ENCODE peak calls at places on chromosomes 5 and 9, in eight cellular contexts. H is fibroblast of lung, P is lower lobe of right lung, I is mammary epithelial cell, K is fibroblast of mammary gland, A is PC-3, J is retinal pigment epithelial cell, C is cardiac muscle cell. E is an unnamed sample.

GRCh38 chr5:175567954-175568353 is 89.6 kb downstream of the SFXN1 start:
- DNase-seq in P (no peak), H (no peak), C (no peak), J (no peak), K (no peak), I (no peak), A (no peak), E (no peak)

GRCh38 chr5:132473019-132473531 is 17.5 kb downstream of the IRF1 start:
- DNase-seq in A (no peak), K (no peak), H (no peak), I (no peak), P (no peak), J (no peak), C (no peak), E (no peak)

GRCh38 chr5:53971096-53971495 is 339.3 kb downstream of the ARL15 start:
- DNase-seq in I (no peak), J (no peak), P (no peak), C (no peak), H (peak; percentile 6), A (no peak), K (peak; percentile 61), E (no peak)

GRCh38 chr9:112861638-112862555 is 28.8 kb downstream of the SLC46A2 start:
- DNase-seq in H (peak; percentile 38), K (peak; percentile 49), P (peak; percentile 69), J (no peak), A (no peak), I (peak; percentile 50), C (no peak), E (no peak)

GRCh38 chr9:99109522-99109921 is 4.6 kb downstream of the TGFBR1 start:
- DNase-seq in P (no peak), J (no peak), I (no peak), H (peak; percentile 53), K (peak; percentile 85), A (no peak), C (no peak), E (no peak)

GRCh38 chr9:75087279-75087823 is 604 bp downstream of the NMRK1 start:
- DNase-seq in C (peak; percentile 17), P (no peak), J (no peak), H (peak; percentile 62), K (peak; percentile 49), I (peak; percentile 53), A (peak; percentile 31), E (no peak)

GRCh38 chr5:150562832-150563231 is 54.9 kb downstream of the NDST1 start:
- DNase-seq in J (no peak), I (peak; percentile 54), C (peak; percentile 48), A (peak; percentile 83), P (no peak), K (peak; percentile 74), H (peak; percentile 51), E (no peak)

GRCh38 chr5:2899311-2899710 is 147.8 kb upstream of the IRX2 start:
- DNase-seq in I (no peak), A (no peak), J (no peak), C (no peak), K (no peak), H (no peak), P (no peak), E (no peak)

GRCh38 chr9:126125577-126125976 is 201.1 kb upstream of the MVB12B start:
- DNase-seq in K (no peak), C (peak; percentile 18), J (no peak), I (no peak), P (no peak), H (no peak), A (peak; percentile 29), E (no peak)

GRCh38 chr5:20229286-20230005 is 241.4 kb upstream of the CDH18 start:
- DNase-seq in P (no peak), J (no peak), K (no peak), A (no peak), H (no peak), I (no peak), C (no peak), E (no peak)

GRCh38 chr5:50687548-50687947 is 21.1 kb downstream of the PARP8 start:
- DNase-seq in J (no peak), C (no peak), I (no peak), A (no peak), P (no peak), K (no peak), H (no peak), E (no peak)

GRCh38 chr5:33688041-33688980 is 203.5 kb downstream of the ADAMTS12 start:
- DNase-seq in K (peak; percentile 65), J (no peak), A (no peak), P (no peak), C (no peak), I (peak; percentile 23), H (peak; percentile 88), E (peak; percentile 85)

GRCh38 chr9:19481471-19481870 is 72.7 kb downstream of the ACER2 start:
- DNase-seq in J (no peak), K (no peak), P (no peak), I (no peak), A (no peak), C (no peak), H (no peak), E (no peak)

GRCh38 chr5:72508241-72509170 is 1.3 kb upstream of the ZNF366 start:
- DNase-seq in K (no peak), P (no peak), H (no peak), I (no peak), A (no peak), C (no peak), J (no peak), E (no peak)

GRCh38 chr9:86903461-86904010 is 43.8 kb downstream of the GAS1 start:
- DNase-seq in A (no peak), C (no peak), K (no peak), J (no peak), H (no peak), I (no peak), P (no peak), E (no peak)

GRCh38 chr5:45411971-45412612 is 284.1 kb downstream of the HCN1 start:
- DNase-seq in P (no peak), C (no peak), J (peak; percentile 61), H (peak; percentile 33), A (peak; percentile 32), K (peak; percentile 19), I (no peak), E (peak; percentile 8)

GRCh38 chr5:132218321-132218720 is 9.3 kb downstream of the P4HA2 start:
- DNase-seq in A (no peak), H (no peak), C (no peak), J (no peak), I (no peak), P (no peak), K (no peak), E (no peak)

GRCh38 chr9:114218264-114219120 is 63.2 kb downstream of the COL27A1 start:
- DNase-seq in P (no peak), A (peak; percentile 52), H (no peak), C (no peak), J (no peak), K (peak; percentile 43), I (no peak), E (no peak)

GRCh38 chr5:78509145-78509865 is 139.3 kb downstream of the LHFPL2 start:
- DNase-seq in P (no peak), K (no peak), J (no peak), C (no peak), A (no peak), H (no peak), I (no peak), E (no peak)
- H3K4me3 ChIP-seq in P (peak overlapping the region; percentile 63), K (no peak overlapping the region), J (no peak overlapping the region), C (peak overlapping the region; percentile 6), A (peak overlapping the region; percentile 65), H (peak overlapping the region; percentile 60), I (no peak overlapping the region), E (peak overlapping the region; percentile 16)

GRCh38 chr5:118060833-118061232 is 927.5 kb downstream of the DTWD2 start:
- DNase-seq in J (no peak), K (no peak), I (no peak), P (no peak), H (no peak), C (no peak), A (no peak), E (no peak)
- TF ChIP-seq CTCF in J (peak; percentile 23), K (no peak), I (peak; percentile 43), P (no peak), H (peak; percentile 24), C (no peak), A (no peak), E (no peak)

DNA sequence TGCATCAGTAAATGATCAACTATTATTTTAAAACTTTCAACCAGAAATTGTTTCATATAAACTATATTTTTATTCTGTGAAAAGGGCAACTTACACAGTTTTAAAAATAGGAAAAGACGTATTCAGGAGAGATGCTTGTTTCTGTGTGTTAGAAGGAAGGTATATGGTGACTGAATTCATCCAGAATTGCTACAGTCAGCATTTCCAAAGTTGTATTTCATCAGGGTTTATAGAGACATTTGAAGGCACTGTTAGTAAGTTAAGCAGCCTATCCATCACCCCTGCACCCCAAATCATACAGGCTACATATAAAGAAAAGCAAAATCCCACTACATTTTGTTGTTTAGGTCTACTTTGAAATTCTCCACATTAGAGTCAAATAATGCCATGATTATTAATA is 716.0 kb downstream of the KCTD16 start:
- DNase-seq in J (no peak), K (no peak), P (no peak), H (no peak), A (no peak), C (no peak), I (no peak), E (no peak)
- H3K4me3 ChIP-seq in J (no peak overlapping the region), K (no peak overlapping the region), P (no peak overlapping the region), H (no peak overlapping the region), A (no peak overlapping the region), C (no peak overlapping the region), I (no peak overlapping the region), E (no peak overlapping the region)

GRCh38 chr5:135729582-135729879 is 104.9 kb upstream of the SLC25A48 start:
- DNase-seq in K (peak; percentile 5), J (no peak), I (no peak), H (no peak), P (no peak), C (no peak), A (peak; percentile 6), E (no peak)
- TF ChIP-seq CTCF in K (peak; percentile 21), J (peak; percentile 56), I (peak; percentile 59), H (peak; percentile 11), P (peak; percentile 13), C (no peak), A (peak; percentile 28), E (no peak)

GRCh38 chr9:129479217-129480011 is 141.5 kb downstream of the C9orf50 start:
- DNase-seq in H (no peak), I (no peak), J (no peak), A (no peak), C (no peak), K (no peak), P (no peak), E (no peak)

GRCh38 chr9:129480705-129481104 is 140.2 kb downstream of the C9orf50 start:
- DNase-seq in I (no peak), C (no peak), K (no peak), J (no peak), H (no peak), A (no peak), P (no peak), E (no peak)

GRCh38 chr9:129476821-129477611 is 143.9 kb downstream of the C9orf50 start:
- DNase-seq in C (no peak), K (peak; percentile 76), J (no peak), P (no peak), H (no peak), I (no peak), A (peak; percentile 43), E (no peak)

GRCh38 chr9:129480227-129480626 is 140.7 kb downstream of the C9orf50 start:
- DNase-seq in C (no peak), K (peak; percentile 36), A (no peak), H (peak; percentile 40), P (no peak), I (no peak), J (no peak), E (no peak)

GRCh38 chr9:129478461-129478860 is 142.4 kb downstream of the C9orf50 start:
- DNase-seq in K (no peak), H (no peak), C (no peak), A (no peak), J (no peak), P (no peak), I (no peak), E (no peak)
- H3K4me3 ChIP-seq in K (no peak overlapping the region), H (no peak overlapping the region), C (no peak overlapping the region), A (no peak overlapping the region), J (no peak overlapping the region), P (no peak overlapping the region), I (no peak overlapping the region), E (no peak overlapping the region)

E was measured in astrocyte of the cerebellum.